ENCODE peak calls at places on chromosome 19, in five cellular contexts. One of them, this sample, is unnamed.

GRCh38 chr19:34365463-34366401 is 736 bp downstream of the GPI start:
- DNase-seq in HCT116: no peak
- DNase-seq in GM12878: no peak
- DNase-seq in H1: peak; percentile 60
- DNase-seq in SK-N-SH: peak; percentile 67
- DNase-seq in this sample: no peak

GRCh38 chr19:10603084-10603872 is 16.2 kb upstream of the AP1M2 start:
- DNase-seq in HCT116: no peak
- DNase-seq in GM12878: peak; percentile 70
- DNase-seq in H1: peak; percentile 57
- DNase-seq in SK-N-SH: peak; percentile 53
- DNase-seq in this sample: peak; percentile 80

GRCh38 chr19:40687525-40688016 is 2.9 kb downstream of the NUMBL start:
- DNase-seq in HCT116: no peak
- DNase-seq in GM12878: peak; percentile 23
- DNase-seq in H1: no peak
- DNase-seq in SK-N-SH: no peak
- DNase-seq in this sample: no peak

GRCh38 chr19:48554385-48555091 is 2.6 kb downstream of the SULT2B1 start:
- DNase-seq in HCT116: no peak
- DNase-seq in GM12878: no peak
- DNase-seq in H1: peak; percentile 75
- DNase-seq in SK-N-SH: no peak
- DNase-seq in this sample: no peak

GRCh38 chr19:10625003-10625761 is at the start of gene SLC44A2:
- DNase-seq in HCT116: peak; percentile 38
- DNase-seq in GM12878: no peak
- DNase-seq in H1: peak; percentile 90
- DNase-seq in SK-N-SH: peak; percentile 93
- DNase-seq in this sample: no peak

GRCh38 chr19:39401549-39402416 is 4.9 kb upstream of the ZFP36 start:
- DNase-seq in HCT116: peak; percentile 78
- DNase-seq in GM12878: no peak
- DNase-seq in H1: no peak
- DNase-seq in SK-N-SH: no peak
- DNase-seq in this sample: no peak

GRCh38 chr19:10184636-10185035 is 10.1 kb downstream of the DNMT1 start:
- DNase-seq in HCT116: no peak
- DNase-seq in GM12878: no peak
- DNase-seq in H1: no peak
- DNase-seq in SK-N-SH: no peak
- DNase-seq in this sample: no peak

GRCh38 chr19:17475541-17476115 is 5.3 kb downstream of the SLC27A1 start:
- DNase-seq in HCT116: peak; percentile 69
- DNase-seq in GM12878: no peak
- DNase-seq in H1: no peak
- DNase-seq in SK-N-SH: no peak
- DNase-seq in this sample: no peak

GRCh38 chr19:56091066-56091490 is 30.0 kb downstream of the ZNF787 start:
- DNase-seq in HCT116: no peak
- DNase-seq in GM12878: no peak
- DNase-seq in H1: no peak
- DNase-seq in SK-N-SH: no peak
- DNase-seq in this sample: no peak

GRCh38 chr19:10861118-10861651 is 10.2 kb upstream of the CARM1 start:
- DNase-seq in HCT116: peak; percentile 31
- DNase-seq in GM12878: no peak
- DNase-seq in H1: peak; percentile 84
- DNase-seq in SK-N-SH: no peak
- DNase-seq in this sample: no peak

GRCh38 chr19:49691243-49692101 is 556 bp downstream of the CPT1C start:
- DNase-seq in HCT116: no peak
- DNase-seq in GM12878: no peak
- DNase-seq in H1: peak; percentile 84
- DNase-seq in SK-N-SH: peak; percentile 91
- DNase-seq in this sample: no peak

GRCh38 chr19:55485439-55486011 is 537 bp downstream of the NAT14 start:
- DNase-seq in HCT116: no peak
- DNase-seq in GM12878: no peak
- DNase-seq in H1: peak; percentile 56
- DNase-seq in SK-N-SH: no peak
- DNase-seq in this sample: no peak

GRCh38 chr19:44111910-44112463 is 1.2 kb upstream of the ZNF225 start:
- DNase-seq in HCT116: no peak
- DNase-seq in GM12878: no peak
- DNase-seq in H1: peak; percentile 52
- DNase-seq in SK-N-SH: peak; percentile 24
- DNase-seq in this sample: no peak

GRCh38 chr19:38516802-38517201 is 83.3 kb downstream of the RYR1 start:
- DNase-seq in HCT116: no peak
- DNase-seq in GM12878: no peak
- DNase-seq in H1: no peak
- DNase-seq in SK-N-SH: no peak
- DNase-seq in this sample: no peak

GRCh38 chr19:17125052-17125727 is 49.6 kb downstream of the MYO9B start:
- DNase-seq in HCT116: no peak
- DNase-seq in GM12878: peak; percentile 91
- DNase-seq in H1: no peak
- DNase-seq in SK-N-SH: no peak
- DNase-seq in this sample: no peak

GRCh38 chr19:48292798-48293197 is 22.9 kb downstream of the ZNF114 start:
- DNase-seq in HCT116: no peak
- DNase-seq in GM12878: no peak
- DNase-seq in H1: no peak
- DNase-seq in SK-N-SH: no peak
- DNase-seq in this sample: no peak

GRCh38 chr19:51407631-51408131 is 9.8 kb downstream of the SIGLEC10 start:
- DNase-seq in HCT116: peak; percentile 46
- DNase-seq in GM12878: no peak
- DNase-seq in H1: no peak
- DNase-seq in SK-N-SH: no peak
- DNase-seq in this sample: no peak

GRCh38 chr19:24159707-24160106 is 72.7 kb downstream of the ZNF254 start:
- DNase-seq in HCT116: no peak
- DNase-seq in GM12878: no peak
- DNase-seq in H1: no peak
- DNase-seq in SK-N-SH: peak; percentile 17
- DNase-seq in this sample: no peak

GRCh38 chr19:51142119-51142518 is at the start of gene SIGLEC7:
- DNase-seq in HCT116: no peak
- DNase-seq in GM12878: no peak
- DNase-seq in H1: no peak
- DNase-seq in SK-N-SH: no peak
- DNase-seq in this sample: no peak

GRCh38 chr19:33171916-33172359 is 22.2 kb upstream of the LRP3 start:
- DNase-seq in HCT116: no peak
- DNase-seq in GM12878: no peak
- DNase-seq in H1: no peak
- DNase-seq in SK-N-SH: no peak
- DNase-seq in this sample: no peak

GRCh38 chr19:33740811-33741396 is 55.8 kb upstream of the KCTD15 start:
- DNase-seq in HCT116: no peak
- DNase-seq in GM12878: no peak
- DNase-seq in H1: peak; percentile 84
- DNase-seq in SK-N-SH: no peak
- DNase-seq in this sample: peak; percentile 8

GRCh38 chr19:38870612-38871011 is 7.5 kb downstream of the RINL start:
- DNase-seq in HCT116: no peak
- DNase-seq in GM12878: no peak
- DNase-seq in H1: no peak
- DNase-seq in SK-N-SH: no peak
- DNase-seq in this sample: no peak

DNA sequence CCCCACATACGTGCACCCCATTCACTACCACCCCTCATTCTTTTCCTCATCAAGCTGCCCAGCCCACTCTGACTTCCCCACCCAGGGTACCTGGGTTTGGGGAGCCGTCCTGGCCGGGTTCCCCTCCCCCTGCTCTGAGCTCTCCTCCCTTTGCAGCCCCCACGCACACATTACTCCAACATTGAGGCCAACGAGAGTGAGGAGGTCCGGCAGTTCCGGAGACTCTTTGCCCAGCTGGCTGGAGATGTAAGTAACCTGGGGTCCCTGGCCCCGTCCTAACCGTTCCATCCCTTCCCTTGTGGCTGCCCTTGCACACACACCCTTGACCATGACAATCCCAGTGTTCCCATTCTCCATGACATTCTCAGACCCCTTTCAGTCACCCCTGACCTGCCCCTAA is 2.6 kb downstream of the CAPNS1 start:
- DNase-seq in HCT116: no peak
- DNase-seq in GM12878: no peak
- DNase-seq in H1: no peak
- DNase-seq in SK-N-SH: no peak
- DNase-seq in this sample: no peak
- H3K9ac ChIP-seq in HCT116: no peak overlapping the region
- H3K9ac ChIP-seq in GM12878: no peak overlapping the region
- H3K9ac ChIP-seq in H1: no peak overlapping the region
- H3K9ac ChIP-seq in SK-N-SH: no peak overlapping the region
- H3K9ac ChIP-seq in this sample: no peak overlapping the region

DNA sequence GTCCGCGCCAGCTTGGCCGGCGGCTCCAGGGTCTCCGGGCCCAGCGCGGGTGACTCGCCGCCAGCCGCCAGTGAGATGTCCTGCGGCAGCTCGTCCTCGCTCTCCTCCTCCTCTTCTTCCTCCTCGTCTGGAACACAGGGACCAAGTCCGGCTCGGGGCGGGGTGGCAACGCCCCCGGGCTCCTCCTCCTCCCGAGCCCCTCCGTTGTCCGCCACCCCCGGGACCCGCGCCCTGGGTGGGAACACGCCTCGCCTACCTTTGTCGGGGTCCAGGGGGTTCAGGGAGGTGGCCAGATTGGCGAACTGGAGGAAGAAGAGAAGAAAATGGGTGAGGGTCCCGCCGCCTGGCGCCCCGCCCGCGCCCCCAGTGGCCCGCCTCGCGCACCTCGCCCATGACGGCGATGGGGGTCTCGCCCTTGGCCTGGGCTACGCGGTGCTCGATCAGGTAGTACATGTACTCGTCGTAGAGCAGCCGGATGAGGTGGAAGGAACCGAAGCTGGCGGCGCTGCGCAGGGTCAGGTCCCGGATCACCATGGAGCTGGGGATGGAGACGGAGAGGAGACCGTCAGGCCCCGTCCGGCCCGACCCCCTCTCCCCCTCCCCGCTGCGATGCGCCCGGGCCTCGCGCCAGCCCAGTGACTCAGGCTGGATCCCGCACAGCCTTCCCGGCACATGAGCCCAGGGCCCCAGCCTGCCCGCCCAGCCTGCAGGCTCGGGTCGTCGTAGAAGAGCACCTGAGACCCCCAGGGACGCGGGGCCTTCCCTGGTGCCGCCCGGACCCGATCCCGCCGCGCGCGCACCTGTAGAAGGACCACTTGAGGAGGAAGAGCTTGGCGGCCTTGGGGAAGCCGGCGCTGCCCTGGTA is 10.7 kb downstream of the DCAF15 start:
- DNase-seq in HCT116: no peak
- DNase-seq in GM12878: no peak
- DNase-seq in H1: peak; percentile 74
- DNase-seq in SK-N-SH: no peak
- DNase-seq in this sample: no peak
- TF ChIP-seq POLR2AphosphoS5 in HCT116: no peak
- TF ChIP-seq POLR2AphosphoS5 in GM12878: no peak
- TF ChIP-seq POLR2AphosphoS5 in H1: peak; percentile 45
- TF ChIP-seq POLR2AphosphoS5 in SK-N-SH: no peak
- TF ChIP-seq POLR2AphosphoS5 in this sample: no peak

GRCh38 chr19:485583-486236 is 10.6 kb upstream of the MADCAM1 start:
- DNase-seq in HCT116: no peak
- DNase-seq in GM12878: no peak
- DNase-seq in H1: no peak
- DNase-seq in SK-N-SH: peak; percentile 12
- DNase-seq in this sample: no peak
- H3K27ac ChIP-seq in HCT116: no peak overlapping the region
- H3K27ac ChIP-seq in GM12878: no peak overlapping the region
- H3K27ac ChIP-seq in H1: peak overlapping the region; percentile 22
- H3K27ac ChIP-seq in SK-N-SH: no peak overlapping the region
- H3K27ac ChIP-seq in this sample: no peak overlapping the region

GRCh38 chr19:45863840-45864628 is at the start of gene FOXA3:
- DNase-seq in HCT116: no peak
- DNase-seq in GM12878: no peak
- DNase-seq in H1: peak; percentile 87
- DNase-seq in SK-N-SH: peak; percentile 87
- DNase-seq in this sample: no peak

GRCh38 chr19:45865269-45865948 is 1.3 kb downstream of the FOXA3 start:
- DNase-seq in HCT116: no peak
- DNase-seq in GM12878: no peak
- DNase-seq in H1: peak; percentile 42
- DNase-seq in SK-N-SH: no peak
- DNase-seq in this sample: no peak

GRCh38 chr19:45862564-45863334 is at the start of gene SYMPK:
- DNase-seq in HCT116: peak; percentile 96
- DNase-seq in GM12878: peak; percentile 94
- DNase-seq in H1: peak; percentile 97
- DNase-seq in SK-N-SH: peak; percentile 99
- DNase-seq in this sample: peak; percentile 89

GRCh38 chr19:45863335-45863839 is 440 bp upstream of the SYMPK start:
- DNase-seq in HCT116: no peak
- DNase-seq in GM12878: no peak
- DNase-seq in H1: no peak
- DNase-seq in SK-N-SH: no peak
- DNase-seq in this sample: no peak

DNA sequence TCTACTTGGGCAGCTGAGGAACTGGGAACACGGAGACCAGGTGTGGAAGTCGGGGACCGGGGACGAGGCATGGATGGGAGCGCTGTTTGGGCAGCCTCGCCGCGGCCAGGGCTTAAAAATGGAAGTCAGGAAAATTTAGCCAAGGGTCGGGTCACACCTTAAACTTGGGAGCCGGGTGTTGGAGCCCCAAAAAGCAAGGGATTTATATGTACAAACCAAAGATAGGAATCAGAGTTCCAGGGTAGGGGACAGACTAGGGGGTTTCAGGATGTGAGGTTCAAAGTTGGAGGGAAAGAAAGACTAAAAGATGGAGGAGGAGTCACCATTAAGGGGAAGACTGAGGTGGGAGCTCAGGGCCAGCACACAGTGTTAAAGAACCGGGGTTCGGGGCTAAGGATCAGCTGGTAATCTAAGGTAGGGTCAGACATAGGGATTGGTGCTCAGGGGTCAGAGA is 530 bp downstream of the FOXA3 start:
- DNase-seq in HCT116: no peak
- DNase-seq in GM12878: no peak
- DNase-seq in H1: peak; percentile 44
- DNase-seq in SK-N-SH: no peak
- DNase-seq in this sample: no peak
- H3K9ac ChIP-seq in HCT116: peak overlapping the region; percentile 66
- H3K9ac ChIP-seq in GM12878: no peak overlapping the region
- H3K9ac ChIP-seq in H1: peak overlapping the region; percentile 89
- H3K9ac ChIP-seq in SK-N-SH: no peak overlapping the region
- H3K9ac ChIP-seq in this sample: no peak overlapping the region

This sample was measured in SK-N-MC.